ENCODE peak calls at places on chromosome 19, in five cellular contexts. F is AG04449, D is cardiac fibroblast, E is AG09309, T is IMR-90. W is an unnamed sample.

GRCh38 chr19:15264061-15264932 is 32.0 kb upstream of the EPHX3 start:
- DNase-seq in F (no peak), D (peak), E (no peak), T (peak), W (peak)

GRCh38 chr19:608155-609000 is 18.7 kb downstream of the HCN2 start:
- DNase-seq in F (no peak), D (no peak), E (no peak), T (no peak), W (no peak)

GRCh38 chr19:31285744-31286143 is 63.5 kb downstream of the TSHZ3 start:
- DNase-seq in F (no peak), D (peak), E (no peak), T (peak), W (no peak)

GRCh38 chr19:44889830-44890365 is 1.2 kb upstream of the TOMM40 start:
- DNase-seq in F (no peak), D (no peak), E (no peak), T (no peak), W (peak)

GRCh38 chr19:6822311-6822670 is 49.8 kb downstream of the VAV1 start:
- DNase-seq in F (no peak), D (no peak), E (no peak), T (no peak), W (no peak)

GRCh38 chr19:49983645-49984229 is 22.8 kb upstream of the SIGLEC11 start:
- DNase-seq in F (no peak), D (peak), E (no peak), T (peak), W (peak)

GRCh38 chr19:16661480-16662034 is 618 bp downstream of the TMEM38A start:
- DNase-seq in F (no peak), D (peak), E (no peak), T (no peak), W (peak)

GRCh38 chr19:3319643-3320353 is 46.6 kb upstream of the NFIC start:
- DNase-seq in F (no peak), D (peak), E (no peak), T (no peak), W (no peak)

GRCh38 chr19:16585808-16586476 is 13.7 kb upstream of the SLC35E1 start:
- DNase-seq in F (no peak), D (no peak), E (no peak), T (peak), W (peak)

GRCh38 chr19:45874620-45874966 is 10.5 kb downstream of the FOXA3 start:
- DNase-seq in F (no peak), D (no peak), E (no peak), T (no peak), W (no peak)

GRCh38 chr19:3494559-3494958 is 5.9 kb downstream of the DOHH start:
- DNase-seq in F (no peak), D (no peak), E (no peak), T (no peak), W (no peak)

GRCh38 chr19:3482507-3483225 is 575 bp downstream of the SMIM44 start:
- DNase-seq in F (no peak), D (no peak), E (no peak), T (no peak), W (no peak)

GRCh38 chr19:8615813-8616596 is 5.5 kb upstream of the ADAMTS10 start:
- DNase-seq in F (no peak), D (peak), E (no peak), T (peak), W (peak)

GRCh38 chr19:45150731-45151725 is 9.8 kb downstream of the NKPD1 start:
- DNase-seq in F (no peak), D (no peak), E (no peak), T (no peak), W (no peak)

GRCh38 chr19:3006075-3006767 is 22.9 kb downstream of the TLE2 start:
- DNase-seq in F (no peak), D (no peak), E (no peak), T (no peak), W (peak)

GRCh38 chr19:10812196-10812595 is 23.8 kb downstream of the TMED1 start:
- DNase-seq in F (no peak), D (no peak), E (no peak), T (no peak), W (no peak)

GRCh38 chr19:34588249-34588648 is 88.7 kb downstream of the SCGB2B2 start:
- DNase-seq in F (no peak), D (no peak), E (no peak), T (no peak), W (no peak)

GRCh38 chr19:14381689-14382474 is 638 bp downstream of the ADGRE5 start:
- DNase-seq in F (no peak), D (peak), E (no peak), T (peak), W (peak)

GRCh38 chr19:44890366-44891015 is 563 bp upstream of the TOMM40 start:
- DNase-seq in F (peak), D (peak), E (peak), T (peak), W (no peak)

GRCh38 chr19:10898633-10899032 is 27.3 kb downstream of the CARM1 start:
- DNase-seq in F (no peak), D (no peak), E (no peak), T (no peak), W (no peak)

GRCh38 chr19:52898101-52898500 is 666 bp upstream of the ZNF320 start:
- DNase-seq in F (no peak), D (no peak), E (no peak), T (no peak), W (no peak)

GRCh38 chr19:23075031-23075733 is 41.6 kb upstream of the ZNF730 start:
- DNase-seq in F (no peak), D (peak), E (peak), T (peak), W (peak)

GRCh38 chr19:16095071-16095571 is 16.6 kb upstream of the RAB8A start:
- DNase-seq in F (no peak), D (peak), E (no peak), T (no peak), W (no peak)

GRCh38 chr19:55454787-55455243 is 6.6 kb downstream of the ISOC2 start:
- DNase-seq in F (no peak), D (peak), E (no peak), T (peak), W (peak)

GRCh38 chr19:33724723-33725060 is 72.0 kb upstream of the KCTD15 start:
- DNase-seq in F (no peak), D (no peak), E (no peak), T (no peak), W (no peak)

GRCh38 chr19:33532859-33533455 is 11.4 kb upstream of the PEPD start:
- DNase-seq in F (no peak), D (no peak), E (no peak), T (no peak), W (no peak)

GRCh38 chr19:604355-604754 is 14.7 kb downstream of the HCN2 start:
- DNase-seq in F (no peak), D (peak), E (no peak), T (no peak), W (peak)

GRCh38 chr19:44684892-44685847 is 13.8 kb upstream of the CEACAM16 start:
- DNase-seq in F (peak), D (peak), E (peak), T (peak), W (peak)

GRCh38 chr19:44260343-44260681 is 626 bp downstream of the ZNF233 start:
- DNase-seq in F (no peak), D (no peak), E (no peak), T (no peak), W (no peak)

GRCh38 chr19:48969276-48970138 is 4.4 kb downstream of the FTL start:
- DNase-seq in F (no peak), D (no peak), E (no peak), T (no peak), W (peak)

GRCh38 chr19:33460221-33460908 is 61.2 kb downstream of the PEPD start:
- DNase-seq in F (no peak), D (no peak), E (no peak), T (no peak), W (no peak)

GRCh38 chr19:54245936-54246335 is 3.3 kb upstream of the LILRA6 start:
- DNase-seq in F (no peak), D (no peak), E (no peak), T (no peak), W (no peak)

GRCh38 chr19:6056801-6057650 is 53.3 kb downstream of the RFX2 start:
- DNase-seq in F (peak), D (peak), E (peak), T (peak), W (no peak)

GRCh38 chr19:50465986-50466771 is 10.1 kb upstream of the EMC10 start:
- DNase-seq in F (no peak), D (no peak), E (no peak), T (no peak), W (no peak)

GRCh38 chr19:8392017-8392591 is 1.9 kb downstream of the RAB11B start:
- DNase-seq in F (no peak), D (no peak), E (no peak), T (no peak), W (no peak)

GRCh38 chr19:37778613-37779138 is 710 bp downstream of the ZNF573 start:
- DNase-seq in F (no peak), D (peak), E (no peak), T (peak), W (no peak)

GRCh38 chr19:12034196-12034595 is 1.3 kb downstream of the ZNF433 start:
- DNase-seq in F (no peak), D (no peak), E (no peak), T (no peak), W (no peak)
- H3K4me3 ChIP-seq in F (peak), D (peak), E (peak), T (peak), W (no peak)

DNA sequence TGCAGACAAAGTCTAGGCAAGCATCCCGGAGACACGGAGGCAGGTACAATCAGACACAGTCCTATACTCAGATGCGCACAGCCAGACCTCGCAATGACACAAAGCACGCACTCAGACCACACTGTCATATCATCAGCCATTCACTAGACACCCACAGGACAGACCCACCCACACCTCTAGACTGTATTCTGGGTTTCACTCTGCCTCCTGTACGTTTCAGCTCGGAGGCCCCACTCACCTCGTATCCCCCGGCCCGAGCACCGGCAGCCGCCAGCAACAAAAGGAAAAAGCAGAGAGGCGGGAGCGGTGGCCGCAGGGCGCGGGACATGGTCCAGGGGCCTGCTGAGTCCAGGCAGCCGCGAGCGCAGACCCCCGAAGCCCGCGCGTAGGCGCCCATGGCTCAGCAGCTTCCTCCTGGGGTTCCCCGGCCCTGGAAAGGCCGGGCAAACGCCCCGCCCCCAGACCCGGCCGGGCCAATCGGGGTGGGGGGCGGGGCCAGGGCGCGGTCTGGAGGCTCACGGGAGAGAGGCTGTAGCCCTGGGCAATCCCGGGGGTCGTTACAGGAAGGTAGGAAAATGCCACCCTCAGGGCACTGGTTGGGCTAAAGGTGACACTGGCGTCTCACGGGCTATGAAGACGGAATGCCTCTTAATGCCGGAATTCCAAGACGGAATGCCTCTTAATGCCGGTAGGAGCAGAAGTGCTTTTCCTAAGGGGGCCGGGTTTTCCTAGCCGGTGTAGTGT is at the start of the genes MAN2B1 and WDR83:
- DNase-seq in F (no peak), D (peak), E (no peak), T (peak), W (peak)
- TF ChIP-seq CTCF in F (no peak), D (no peak), E (no peak), T (no peak), W (no peak)

DNA sequence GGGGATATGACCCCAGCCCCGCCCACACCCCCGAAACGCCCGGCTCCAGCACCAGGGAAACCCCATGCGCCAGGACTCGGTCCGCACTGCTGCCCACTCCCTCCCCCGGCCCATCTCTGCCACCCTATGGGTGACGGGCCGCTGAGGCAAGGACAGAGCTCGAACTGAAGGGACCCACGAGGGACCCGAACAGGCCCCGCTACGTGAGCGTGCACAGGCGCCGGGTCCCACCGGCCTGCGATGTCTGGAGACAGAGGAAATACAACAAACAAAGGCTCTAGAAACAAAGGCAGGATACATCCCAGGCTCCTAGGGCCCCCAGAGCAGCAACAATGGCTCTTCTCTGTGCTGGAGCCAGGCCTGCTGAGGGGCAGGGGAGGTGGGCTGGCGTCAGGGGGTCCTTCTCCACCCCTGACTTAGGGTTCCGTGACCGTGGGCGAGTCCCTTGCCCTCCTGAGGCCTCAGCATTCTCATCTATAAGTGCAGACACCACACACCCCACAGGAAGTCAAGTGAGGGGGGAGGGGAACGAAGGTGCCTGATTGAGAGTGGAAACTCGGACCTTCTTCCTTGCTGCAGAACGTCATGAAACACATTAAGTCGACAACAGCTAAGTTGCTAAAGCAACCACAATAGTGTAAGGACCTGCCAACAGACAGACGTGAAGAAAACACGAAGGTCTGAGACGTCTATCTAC is 3.1 kb downstream of the ABHD17A start:
- DNase-seq in F (no peak), D (no peak), E (no peak), T (no peak), W (peak)
- H3K4me3 ChIP-seq in F (peak), D (no peak), E (no peak), T (no peak), W (no peak)

GRCh38 chr19:41341669-41342490 is 11.8 kb downstream of the TGFB1 start:
- DNase-seq in F (no peak), D (no peak), E (no peak), T (no peak), W (no peak)
- TF ChIP-seq CTCF in F (no peak), D (no peak), E (no peak), T (no peak), W (no peak)

GRCh38 chr19:19387108-19387507 is 18.4 kb upstream of the GATAD2A start:
- DNase-seq in F (no peak), D (no peak), E (no peak), T (no peak), W (no peak)
- H3K4me3 ChIP-seq in F (no peak), D (peak), E (peak), T (no peak), W (peak)

DNA sequence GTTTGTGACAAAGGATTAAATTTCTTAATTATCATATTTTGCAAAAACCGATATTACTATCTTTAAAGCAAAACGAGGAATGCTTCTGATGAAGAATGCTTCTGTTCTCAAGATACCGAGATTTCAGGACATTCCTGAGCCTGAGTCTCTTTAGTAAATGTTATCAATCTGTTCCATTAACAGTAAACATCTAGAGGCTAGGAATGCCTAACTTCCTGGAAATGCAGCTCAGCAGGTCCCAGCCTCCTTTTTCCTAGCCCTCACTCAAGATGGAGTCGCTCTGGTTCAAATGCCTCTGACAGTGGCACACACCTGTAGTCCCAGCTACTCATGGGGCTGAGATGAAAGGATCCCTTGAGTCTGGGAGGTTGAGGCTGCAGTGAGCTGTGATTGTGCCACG is 2.4 kb upstream of the IFNL4 start:
- DNase-seq in F (no peak), D (no peak), E (no peak), T (no peak), W (no peak)
- TF ChIP-seq CTCF in F (no peak), D (no peak), E (no peak), T (no peak), W (no peak)